ENCODE peak calls at places on chromosomes 16 and 17, in five cellular contexts. Q is adrenal gland, L is lung, D is right lobe of liver, U is fibroblast of lung. Y is an unnamed sample.

GRCh38 chr16:2964416-2965223 is 545 bp downstream of the KREMEN2 start:
- DNase-seq in Q (no peak), L (no peak), D (no peak), U (no peak), Y (peak; percentile 58)

GRCh38 chr17:36926226-36926625 is 11.0 kb upstream of the LHX1 start:
- DNase-seq in Q (no peak), L (no peak), D (no peak), U (no peak), Y (no peak)

GRCh38 chr16:46715769-46716305 is 26.4 kb downstream of the ORC6 start:
- DNase-seq in Q (no peak), L (no peak), D (no peak), U (peak; percentile 17), Y (peak; percentile 62)

GRCh38 chr17:30290696-30291570 is 811 bp downstream of the BLMH start:
- DNase-seq in Q (peak; percentile 28), L (peak; percentile 36), D (peak; percentile 59), U (peak; percentile 35), Y (peak; percentile 59)

GRCh38 chr17:80362428-80363119 is 52.4 kb upstream of the ENDOV start:
- DNase-seq in Q (peak; percentile 69), L (no peak), D (peak; percentile 18), U (peak; percentile 49), Y (peak; percentile 44)

GRCh38 chr17:57010495-57010894 is 32.6 kb downstream of the SCPEP1 start:
- DNase-seq in Q (no peak), L (no peak), D (no peak), U (no peak), Y (no peak)

GRCh38 chr16:28326881-28327610 is 34.7 kb downstream of the SBK1 start:
- DNase-seq in Q (peak; percentile 62), L (peak; percentile 57), D (peak; percentile 66), U (peak; percentile 36), Y (no peak)

GRCh38 chr16:85235988-85236831 is 123.9 kb upstream of the CIBAR2 start:
- DNase-seq in Q (peak; percentile 68), L (no peak), D (peak; percentile 65), U (peak; percentile 52), Y (no peak)

GRCh38 chr16:9151597-9151996 is 60.2 kb downstream of the HAPSTR1 start:
- DNase-seq in Q (no peak), L (no peak), D (no peak), U (peak; percentile 14), Y (no peak)

GRCh38 chr17:1905190-1905919 is 75.5 kb downstream of the RPA1 start:
- DNase-seq in Q (no peak), L (no peak), D (no peak), U (peak; percentile 11), Y (no peak)

GRCh38 chr17:77109159-77110005 is 31.4 kb upstream of the SEC14L1 start:
- DNase-seq in Q (no peak), L (no peak), D (no peak), U (no peak), Y (no peak)

GRCh38 chr17:45227631-45228120 is 6.0 kb downstream of the FMNL1 start:
- DNase-seq in Q (no peak), L (no peak), D (no peak), U (no peak), Y (peak; percentile 50)

GRCh38 chr17:56185905-56186783 is 32.9 kb downstream of the ANKFN1 start:
- DNase-seq in Q (no peak), L (no peak), D (no peak), U (peak; percentile 96), Y (no peak)

GRCh38 chr17:76442341-76443338 is 10.3 kb downstream of the UBE2O start:
- DNase-seq in Q (no peak), L (no peak), D (no peak), U (peak; percentile 36), Y (no peak)

GRCh38 chr16:1159325-1159972 is 6.5 kb downstream of the CACNA1H start:
- DNase-seq in Q (no peak), L (no peak), D (no peak), U (no peak), Y (no peak)

GRCh38 chr17:81367171-81367570 is 28.1 kb upstream of the BAHCC1 start:
- DNase-seq in Q (no peak), L (no peak), D (no peak), U (no peak), Y (no peak)

GRCh38 chr17:81364278-81365147 is 30.7 kb upstream of the BAHCC1 start:
- DNase-seq in Q (no peak), L (no peak), D (no peak), U (no peak), Y (no peak)

GRCh38 chr17:81366648-81367047 is 28.6 kb upstream of the BAHCC1 start:
- DNase-seq in Q (no peak), L (no peak), D (no peak), U (no peak), Y (no peak)

GRCh38 chr17:81365148-81365600 is 30.1 kb upstream of the BAHCC1 start:
- DNase-seq in Q (peak; percentile 84), L (peak; percentile 77), D (no peak), U (peak; percentile 77), Y (peak; percentile 75)

DNA sequence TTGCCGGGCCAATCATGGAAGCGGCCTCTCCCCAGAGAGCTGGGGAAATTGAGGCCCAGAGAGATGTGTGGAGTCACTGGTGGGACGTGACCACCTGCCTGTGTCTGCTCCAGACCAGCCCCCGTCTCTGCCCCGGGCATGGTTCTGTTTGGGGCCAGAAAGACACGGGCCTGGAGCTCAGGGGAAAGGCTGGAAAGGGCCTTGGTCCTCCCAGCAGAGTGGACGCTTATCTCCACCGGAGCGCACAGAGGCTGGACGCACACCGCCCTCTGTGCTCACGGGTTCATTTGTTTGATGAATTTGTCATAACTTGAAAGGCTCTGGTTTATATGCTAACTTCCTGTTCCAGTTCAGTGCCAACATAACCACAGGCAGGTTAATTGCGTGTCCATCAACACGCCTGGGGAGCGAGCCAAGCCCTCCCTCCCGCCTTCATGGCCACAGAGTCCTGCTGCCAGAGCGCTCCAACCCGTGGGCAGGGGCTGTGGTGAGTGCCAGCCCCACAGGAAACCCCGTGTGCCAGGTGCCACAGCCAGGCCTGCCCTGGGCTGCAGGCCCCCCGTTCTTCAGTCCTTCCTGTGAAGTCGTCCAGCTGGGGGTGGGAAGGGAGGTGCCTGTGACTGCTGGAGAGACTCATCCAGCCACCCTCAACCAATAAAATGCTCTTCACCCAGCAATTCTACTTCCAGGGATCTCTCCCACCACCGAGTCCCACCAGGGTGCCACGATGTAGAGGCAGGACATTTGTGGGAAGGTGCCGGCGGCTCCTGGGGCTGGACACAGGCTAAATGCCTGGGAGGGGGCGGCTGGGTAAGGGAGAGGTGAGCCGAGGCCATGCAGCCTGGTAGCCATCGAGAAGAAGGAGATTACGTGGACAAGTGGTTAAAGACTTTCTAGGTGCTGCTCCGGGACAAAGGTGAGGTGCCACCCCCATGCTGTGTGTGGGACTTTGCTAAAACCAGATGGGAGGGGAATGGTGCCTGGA is 29.4 kb upstream of the BAHCC1 start:
- DNase-seq in Q (peak; percentile 71), L (peak; percentile 89), D (no peak), U (peak; percentile 94), Y (no peak)
- H3K4me3 ChIP-seq in Q (peak overlapping the region; percentile 27), L (no peak overlapping the region), D (no peak overlapping the region), U (no peak overlapping the region), Y (peak overlapping the region; percentile 52)

DNA sequence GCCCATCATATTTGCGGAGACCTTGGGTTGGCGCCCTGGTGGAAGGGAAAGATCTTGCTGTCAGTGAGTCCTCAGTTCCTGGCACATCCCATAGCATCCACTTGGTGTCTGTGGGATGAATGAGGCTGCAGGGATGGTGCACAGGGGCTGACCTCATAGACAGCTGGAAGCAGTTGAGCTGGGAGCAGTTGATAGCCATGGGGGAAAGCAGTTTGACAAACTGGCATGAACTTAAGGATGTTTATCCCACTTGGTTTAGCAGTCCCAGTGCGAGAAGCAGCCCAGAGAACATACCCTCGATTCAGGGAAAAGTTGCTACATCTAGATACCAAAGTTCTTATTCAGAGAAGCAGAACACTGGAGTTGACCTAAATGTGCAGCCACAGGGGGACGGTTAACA is 80.7 kb downstream of the SNX29 start:
- DNase-seq in Q (no peak), L (no peak), D (no peak), U (peak; percentile 22), Y (peak; percentile 48)
- TF ChIP-seq CTCF in Q (no peak), L (no peak), D (no peak), U (no peak), Y (no peak)

DNA sequence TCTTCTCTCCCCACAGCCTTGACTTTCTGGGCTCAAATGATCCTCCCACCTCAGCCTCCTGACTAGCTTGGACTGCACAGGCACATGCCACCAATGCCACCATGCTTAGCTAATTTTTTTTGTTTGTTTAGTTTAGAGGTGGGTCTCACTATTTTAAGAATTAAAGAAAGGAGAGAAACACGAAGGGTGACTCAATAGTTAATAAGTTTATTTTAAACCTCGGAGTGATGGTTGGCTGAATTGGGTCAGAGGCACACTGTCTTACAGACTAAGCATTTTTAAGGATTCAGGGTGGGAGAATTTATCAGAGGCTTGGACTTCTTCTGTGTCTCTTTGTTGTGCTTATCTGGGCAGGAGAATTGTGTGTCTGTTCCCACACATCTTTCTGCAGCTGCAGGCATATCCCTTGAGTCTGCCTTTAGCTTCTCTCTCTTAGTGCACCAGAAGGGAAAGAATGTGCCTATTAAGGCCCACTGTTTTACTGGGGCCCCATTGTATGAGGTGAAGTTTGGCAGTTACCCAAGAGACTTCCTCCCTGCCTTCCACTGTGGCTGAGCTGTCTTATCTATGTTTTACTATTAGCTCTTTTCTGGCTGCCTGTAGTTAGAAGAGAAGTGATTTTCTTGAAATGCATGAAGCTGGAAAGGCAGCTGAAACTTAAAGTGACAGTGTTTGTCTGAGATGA is 2172.0 kb downstream of the TP53TG3F start:
- DNase-seq in Q (no peak), L (no peak), D (no peak), U (no peak), Y (no peak)
- H3K9me3 ChIP-seq in Q (peaks cover 2% of the 10 kb centered on the region), L (no peaks in the 10 kb centered on the region), D (no peaks in the 10 kb centered on the region), U (no peaks in the 10 kb centered on the region), Y (no peaks in the 10 kb centered on the region)

GRCh38 chr16:84085774-84086173 is 31.0 kb downstream of the MBTPS1 start:
- DNase-seq in Q (no peak), L (no peak), D (no peak), U (no peak), Y (no peak)

GRCh38 chr16:84086996-84087395 is 29.7 kb downstream of the MBTPS1 start:
- DNase-seq in Q (no peak), L (no peak), D (no peak), U (no peak), Y (no peak)

GRCh38 chr16:84085271-84085667 is 31.5 kb downstream of the MBTPS1 start:
- DNase-seq in Q (no peak), L (no peak), D (no peak), U (no peak), Y (no peak)

GRCh38 chr16:84087461-84088151 is 29.1 kb downstream of the MBTPS1 start:
- DNase-seq in Q (no peak), L (no peak), D (no peak), U (peak; percentile 17), Y (no peak)

DNA sequence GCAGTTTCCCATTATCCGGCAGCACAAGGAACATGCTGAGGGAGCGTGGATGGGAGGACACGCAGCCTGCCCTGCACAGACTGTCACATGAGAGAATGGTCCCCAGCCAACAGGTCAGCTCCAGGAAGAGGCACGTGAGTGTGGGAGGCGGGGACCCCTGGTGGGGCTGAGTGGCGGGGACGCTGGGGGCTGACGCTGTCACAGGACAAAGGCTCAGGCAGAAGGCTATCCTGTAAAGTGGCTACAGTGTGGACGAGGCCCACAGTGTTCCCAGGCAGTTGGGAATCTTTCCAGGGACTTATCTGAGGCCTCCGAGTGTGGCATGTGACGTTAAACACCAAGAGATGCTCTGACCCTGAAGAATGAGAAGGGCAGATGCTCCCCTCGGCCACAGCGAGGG is 30.4 kb downstream of the MBTPS1 start:
- DNase-seq in Q (no peak), L (no peak), D (no peak), U (no peak), Y (no peak)
- H3K4me3 ChIP-seq in Q (no peak overlapping the region), L (no peak overlapping the region), D (no peak overlapping the region), U (no peak overlapping the region), Y (no peak overlapping the region)

GRCh38 chr16:50636865-50637374 is 44.2 kb downstream of the SNX20 start:
- DNase-seq in Q (no peak), L (no peak), D (no peak), U (no peak), Y (no peak)
- TF ChIP-seq CTCF in Q (no peak), L (no peak), D (no peak), U (no peak), Y (no peak)

Y was measured in psoas muscle.